ENCODE peak calls at places on chromosomes 4 and X, in four cellular contexts. One of them, this sample, is unnamed.

GRCh38 chr4:41346306-41347061 is 89.8 kb downstream of the UCHL1 start:
- DNase-seq in stimulated activated CD8-positive, alpha-beta memory T cell treated with anti-CD3 and anti-CD28 coated beads, Interleukin-2, amount 100 ng/mL, for 48 hours: no peak
- DNase-seq in activated CD8-positive, alpha-beta T cell treated with anti-CD3 and anti-CD28 coated beads, Interleukin-2, amount 10 ng/mL, durations not matched to agents 7 days and 5 days: no peak
- DNase-seq in Karpas-422: no peak
- DNase-seq in this sample: no peak

GRCh38 chrX:50813843-50814661 is at the start of gene SHROOM4:
- DNase-seq in stimulated activated CD8-positive, alpha-beta memory T cell treated with anti-CD3 and anti-CD28 coated beads, Interleukin-2, amount 100 ng/mL, for 48 hours: no peak
- DNase-seq in activated CD8-positive, alpha-beta T cell treated with anti-CD3 and anti-CD28 coated beads, Interleukin-2, amount 10 ng/mL, durations not matched to agents 7 days and 5 days: no peak
- DNase-seq in Karpas-422: no peak
- DNase-seq in this sample: no peak

GRCh38 chrX:97563531-97564133 is 679.9 kb downstream of the RPA4 start:
- DNase-seq in stimulated activated CD8-positive, alpha-beta memory T cell treated with anti-CD3 and anti-CD28 coated beads, Interleukin-2, amount 100 ng/mL, for 48 hours: peak
- DNase-seq in activated CD8-positive, alpha-beta T cell treated with anti-CD3 and anti-CD28 coated beads, Interleukin-2, amount 10 ng/mL, durations not matched to agents 7 days and 5 days: peak
- DNase-seq in Karpas-422: peak
- DNase-seq in this sample: peak

GRCh38 chrX:73922856-73923429 is 359.9 kb downstream of the CHIC1 start:
- DNase-seq in stimulated activated CD8-positive, alpha-beta memory T cell treated with anti-CD3 and anti-CD28 coated beads, Interleukin-2, amount 100 ng/mL, for 48 hours: no peak
- DNase-seq in activated CD8-positive, alpha-beta T cell treated with anti-CD3 and anti-CD28 coated beads, Interleukin-2, amount 10 ng/mL, durations not matched to agents 7 days and 5 days: no peak
- DNase-seq in Karpas-422: no peak
- DNase-seq in this sample: no peak

GRCh38 chr4:2337131-2337723 is 75.3 kb upstream of the MXD4 start:
- DNase-seq in stimulated activated CD8-positive, alpha-beta memory T cell treated with anti-CD3 and anti-CD28 coated beads, Interleukin-2, amount 100 ng/mL, for 48 hours: no peak
- DNase-seq in activated CD8-positive, alpha-beta T cell treated with anti-CD3 and anti-CD28 coated beads, Interleukin-2, amount 10 ng/mL, durations not matched to agents 7 days and 5 days: peak
- DNase-seq in Karpas-422: no peak
- DNase-seq in this sample: no peak

GRCh38 chr4:15400911-15401671 is 26.7 kb upstream of the C1QTNF7 start:
- DNase-seq in stimulated activated CD8-positive, alpha-beta memory T cell treated with anti-CD3 and anti-CD28 coated beads, Interleukin-2, amount 100 ng/mL, for 48 hours: no peak
- DNase-seq in activated CD8-positive, alpha-beta T cell treated with anti-CD3 and anti-CD28 coated beads, Interleukin-2, amount 10 ng/mL, durations not matched to agents 7 days and 5 days: peak
- DNase-seq in Karpas-422: no peak
- DNase-seq in this sample: no peak

GRCh38 chr4:149645790-149646189 is 169.9 kb downstream of the IQCM start:
- DNase-seq in stimulated activated CD8-positive, alpha-beta memory T cell treated with anti-CD3 and anti-CD28 coated beads, Interleukin-2, amount 100 ng/mL, for 48 hours: no peak
- DNase-seq in activated CD8-positive, alpha-beta T cell treated with anti-CD3 and anti-CD28 coated beads, Interleukin-2, amount 10 ng/mL, durations not matched to agents 7 days and 5 days: no peak
- DNase-seq in Karpas-422: no peak
- DNase-seq in this sample: no peak

GRCh38 chr4:121648518-121648917 is 48.3 kb downstream of the ANXA5 start:
- DNase-seq in stimulated activated CD8-positive, alpha-beta memory T cell treated with anti-CD3 and anti-CD28 coated beads, Interleukin-2, amount 100 ng/mL, for 48 hours: no peak
- DNase-seq in activated CD8-positive, alpha-beta T cell treated with anti-CD3 and anti-CD28 coated beads, Interleukin-2, amount 10 ng/mL, durations not matched to agents 7 days and 5 days: no peak
- DNase-seq in Karpas-422: no peak
- DNase-seq in this sample: no peak

GRCh38 chrX:38172596-38172995 is 48.1 kb downstream of the SRPX start:
- DNase-seq in stimulated activated CD8-positive, alpha-beta memory T cell treated with anti-CD3 and anti-CD28 coated beads, Interleukin-2, amount 100 ng/mL, for 48 hours: no peak
- DNase-seq in activated CD8-positive, alpha-beta T cell treated with anti-CD3 and anti-CD28 coated beads, Interleukin-2, amount 10 ng/mL, durations not matched to agents 7 days and 5 days: no peak
- DNase-seq in Karpas-422: no peak
- DNase-seq in this sample: no peak

GRCh38 chr4:5635826-5636196 is 72.5 kb downstream of the EVC2 start:
- DNase-seq in stimulated activated CD8-positive, alpha-beta memory T cell treated with anti-CD3 and anti-CD28 coated beads, Interleukin-2, amount 100 ng/mL, for 48 hours: no peak
- DNase-seq in activated CD8-positive, alpha-beta T cell treated with anti-CD3 and anti-CD28 coated beads, Interleukin-2, amount 10 ng/mL, durations not matched to agents 7 days and 5 days: no peak
- DNase-seq in Karpas-422: no peak
- DNase-seq in this sample: no peak

GRCh38 chr4:119244832-119245231 is 32.3 kb downstream of the USP53 start:
- DNase-seq in stimulated activated CD8-positive, alpha-beta memory T cell treated with anti-CD3 and anti-CD28 coated beads, Interleukin-2, amount 100 ng/mL, for 48 hours: no peak
- DNase-seq in activated CD8-positive, alpha-beta T cell treated with anti-CD3 and anti-CD28 coated beads, Interleukin-2, amount 10 ng/mL, durations not matched to agents 7 days and 5 days: no peak
- DNase-seq in Karpas-422: no peak
- DNase-seq in this sample: no peak

GRCh38 chr4:92060333-92060732 is 243.4 kb upstream of the GRID2 start:
- DNase-seq in stimulated activated CD8-positive, alpha-beta memory T cell treated with anti-CD3 and anti-CD28 coated beads, Interleukin-2, amount 100 ng/mL, for 48 hours: no peak
- DNase-seq in activated CD8-positive, alpha-beta T cell treated with anti-CD3 and anti-CD28 coated beads, Interleukin-2, amount 10 ng/mL, durations not matched to agents 7 days and 5 days: no peak
- DNase-seq in Karpas-422: no peak
- DNase-seq in this sample: no peak

GRCh38 chr4:18882468-18882867 is 860.9 kb upstream of the LCORL start:
- DNase-seq in stimulated activated CD8-positive, alpha-beta memory T cell treated with anti-CD3 and anti-CD28 coated beads, Interleukin-2, amount 100 ng/mL, for 48 hours: no peak
- DNase-seq in activated CD8-positive, alpha-beta T cell treated with anti-CD3 and anti-CD28 coated beads, Interleukin-2, amount 10 ng/mL, durations not matched to agents 7 days and 5 days: no peak
- DNase-seq in Karpas-422: no peak
- DNase-seq in this sample: no peak

GRCh38 chr4:125041372-125041930 is 273.3 kb upstream of the FAT4 start:
- DNase-seq in stimulated activated CD8-positive, alpha-beta memory T cell treated with anti-CD3 and anti-CD28 coated beads, Interleukin-2, amount 100 ng/mL, for 48 hours: no peak
- DNase-seq in activated CD8-positive, alpha-beta T cell treated with anti-CD3 and anti-CD28 coated beads, Interleukin-2, amount 10 ng/mL, durations not matched to agents 7 days and 5 days: no peak
- DNase-seq in Karpas-422: no peak
- DNase-seq in this sample: no peak

GRCh38 chrX:65522739-65523372 is 11.7 kb downstream of the LAS1L start:
- DNase-seq in stimulated activated CD8-positive, alpha-beta memory T cell treated with anti-CD3 and anti-CD28 coated beads, Interleukin-2, amount 100 ng/mL, for 48 hours: no peak
- DNase-seq in activated CD8-positive, alpha-beta T cell treated with anti-CD3 and anti-CD28 coated beads, Interleukin-2, amount 10 ng/mL, durations not matched to agents 7 days and 5 days: no peak
- DNase-seq in Karpas-422: no peak
- DNase-seq in this sample: no peak

GRCh38 chr4:57093816-57094481 is 16.2 kb downstream of the IGFBP7 start:
- DNase-seq in stimulated activated CD8-positive, alpha-beta memory T cell treated with anti-CD3 and anti-CD28 coated beads, Interleukin-2, amount 100 ng/mL, for 48 hours: no peak
- DNase-seq in activated CD8-positive, alpha-beta T cell treated with anti-CD3 and anti-CD28 coated beads, Interleukin-2, amount 10 ng/mL, durations not matched to agents 7 days and 5 days: no peak
- DNase-seq in Karpas-422: no peak
- DNase-seq in this sample: no peak

This sample was measured in GM12892.